ENCODE peak calls at places on chromosomes 3 and 15, in five cellular contexts. M, W, T, P and Y are unnamed samples.

GRCh38 chr15:73633111-73633990 is at the start of gene NPTN:
- DNase-seq in M (peak; percentile 97), W (peak; percentile 97), T (peak; percentile 99), P (peak; percentile 100), Y (peak; percentile 90)

GRCh38 chr3:97882975-97883598 is 61.3 kb downstream of the CRYBG3 start:
- DNase-seq in M (peak; percentile 60), W (no peak), T (peak; percentile 46), P (peak; percentile 63), Y (no peak)

GRCh38 chr3:54720604-54721003 is 207.3 kb downstream of the LRTM1 start:
- DNase-seq in M (no peak), W (no peak), T (no peak), P (no peak), Y (no peak)

GRCh38 chr15:40941528-40942336 is 11.5 kb upstream of the CHAC1 start:
- DNase-seq in M (peak; percentile 69), W (peak; percentile 56), T (peak; percentile 71), P (peak; percentile 90), Y (no peak)

GRCh38 chr15:35722506-35722905 is 176.5 kb upstream of the DPH6 start:
- DNase-seq in M (no peak), W (no peak), T (no peak), P (no peak), Y (no peak)

GRCh38 chr3:62586356-62586755 is 213.0 kb upstream of the FEZF2 start:
- DNase-seq in M (no peak), W (no peak), T (no peak), P (peak; percentile 77), Y (no peak)

GRCh38 chr3:146466596-146466995 is 2.8 kb downstream of the PLSCR2 start:
- DNase-seq in M (peak; percentile 6), W (no peak), T (no peak), P (peak; percentile 14), Y (no peak)

GRCh38 chr3:38521391-38521987 is 25.3 kb downstream of the EXOG start:
- DNase-seq in M (peak; percentile 49), W (peak; percentile 42), T (peak; percentile 66), P (peak; percentile 63), Y (no peak)

GRCh38 chr15:88627463-88627862 is 6.3 kb downstream of the AEN start:
- DNase-seq in M (no peak), W (no peak), T (no peak), P (no peak), Y (no peak)

GRCh38 chr15:97235285-97235985 is 725.1 kb upstream of the ARRDC4 start:
- DNase-seq in M (peak; percentile 43), W (peak; percentile 15), T (peak; percentile 52), P (peak; percentile 71), Y (no peak)